ENCODE peak calls at places on chromosomes 13 and 19, in ten cellular contexts. U, X, A, Z, W, O, S, G, N and I are unnamed samples.

GRCh38 chr19:9741476-9742171 is 26.9 kb downstream of the ZNF846 start:
- DNase-seq in U (no peak), X (no peak), A (no peak), Z (peak), W (no peak), O (peak), S (no peak), G (no peak), N (no peak), I (no peak)

GRCh38 chr13:57491318-57491717 is 140.2 kb upstream of the PCDH17 start:
- DNase-seq in U (no peak), X (no peak), A (no peak), Z (no peak), W (no peak), O (no peak), S (no peak), G (no peak), N (no peak), I (no peak)

GRCh38 chr13:36839981-36840380 is 21.0 kb downstream of the RFXAP start:
- DNase-seq in U (no peak), X (peak), A (no peak), Z (no peak), W (no peak), O (no peak), S (no peak), G (no peak), N (no peak), I (no peak)

GRCh38 chr13:34469212-34469983 is 472.7 kb upstream of the NBEA start:
- DNase-seq in U (peak), X (no peak), A (no peak), Z (peak), W (no peak), O (peak), S (peak), G (peak), N (no peak), I (peak)

GRCh38 chr13:91401916-91402315 is 3.5 kb downstream of the GPC5 start:
- DNase-seq in U (no peak), X (no peak), A (no peak), Z (no peak), W (no peak), O (no peak), S (no peak), G (no peak), N (no peak), I (no peak)

GRCh38 chr13:95573226-95573625 is 20.7 kb downstream of the CLDN10 start:
- DNase-seq in U (no peak), X (no peak), A (no peak), Z (peak), W (no peak), O (no peak), S (no peak), G (peak), N (no peak), I (no peak)

GRCh38 chr13:87124785-87125074 is 546.4 kb upstream of the SLITRK5 start:
- DNase-seq in U (no peak), X (no peak), A (no peak), Z (no peak), W (no peak), O (no peak), S (no peak), G (no peak), N (no peak), I (no peak)

GRCh38 chr19:1411255-1412191 is 4.1 kb downstream of the DAZAP1 start:
- DNase-seq in U (no peak), X (no peak), A (peak), Z (no peak), W (no peak), O (peak), S (no peak), G (no peak), N (no peak), I (no peak)

GRCh38 chr19:18833849-18834643 is 2.3 kb downstream of the UPF1 start:
- DNase-seq in U (peak), X (no peak), A (no peak), Z (no peak), W (no peak), O (peak), S (no peak), G (no peak), N (no peak), I (peak)

GRCh38 chr13:24529478-24529877 is 16.9 kb upstream of the PARP4 start:
- DNase-seq in U (no peak), X (no peak), A (no peak), Z (no peak), W (no peak), O (no peak), S (no peak), G (no peak), N (no peak), I (no peak)

GRCh38 chr19:33235996-33236350 is 10.3 kb upstream of the SLC7A10 start:
- DNase-seq in U (no peak), X (no peak), A (no peak), Z (no peak), W (no peak), O (no peak), S (no peak), G (no peak), N (no peak), I (no peak)

GRCh38 chr19:15175609-15176008 is 25.2 kb downstream of the NOTCH3 start:
- DNase-seq in U (no peak), X (no peak), A (no peak), Z (no peak), W (no peak), O (no peak), S (no peak), G (no peak), N (no peak), I (no peak)

GRCh38 chr13:70798385-70798784 is 690.1 kb upstream of the KLHL1 start:
- DNase-seq in U (no peak), X (no peak), A (no peak), Z (no peak), W (no peak), O (no peak), S (no peak), G (no peak), N (no peak), I (no peak)

GRCh38 chr13:113981201-113981605 is 7.3 kb upstream of the C13orf46 start:
- DNase-seq in U (peak), X (peak), A (peak), Z (peak), W (no peak), O (peak), S (peak), G (no peak), N (no peak), I (peak)

GRCh38 chr13:113963376-113963775 is 10.5 kb downstream of the C13orf46 start:
- DNase-seq in U (no peak), X (no peak), A (no peak), Z (no peak), W (no peak), O (no peak), S (no peak), G (no peak), N (no peak), I (no peak)

GRCh38 chr13:101393140-101393539 is 23.2 kb downstream of the NALCN start:
- DNase-seq in U (no peak), X (no peak), A (no peak), Z (no peak), W (no peak), O (no peak), S (no peak), G (no peak), N (no peak), I (no peak)

GRCh38 chr13:28568286-28568685 is 73.4 kb upstream of the FLT1 start:
- DNase-seq in U (peak), X (peak), A (no peak), Z (no peak), W (no peak), O (peak), S (no peak), G (no peak), N (no peak), I (no peak)

GRCh38 chr13:82688400-82688999 is 1193.8 kb downstream of the SLITRK1 start:
- DNase-seq in U (peak), X (no peak), A (no peak), Z (peak), W (no peak), O (no peak), S (no peak), G (no peak), N (no peak), I (no peak)

GRCh38 chr13:106597759-106598395 is 29.9 kb upstream of the ARGLU1 start:
- DNase-seq in U (peak), X (peak), A (no peak), Z (no peak), W (no peak), O (no peak), S (no peak), G (no peak), N (no peak), I (no peak)

GRCh38 chr19:49387936-49388372 is at the start of gene KASH5:
- DNase-seq in U (no peak), X (peak), A (no peak), Z (no peak), W (peak), O (no peak), S (peak), G (peak), N (peak), I (peak)

GRCh38 chr13:93244141-93244917 is 17.7 kb downstream of the GPC6 start:
- DNase-seq in U (no peak), X (no peak), A (no peak), Z (peak), W (no peak), O (no peak), S (no peak), G (peak), N (no peak), I (no peak)

GRCh38 chr19:35123573-35123972 is 8.0 kb downstream of the FXYD3 start:
- DNase-seq in U (no peak), X (no peak), A (no peak), Z (peak), W (no peak), O (no peak), S (no peak), G (no peak), N (no peak), I (no peak)

GRCh38 chr19:2050991-2051770 is at the start of gene MKNK2:
- DNase-seq in U (peak), X (peak), A (peak), Z (peak), W (peak), O (peak), S (peak), G (peak), N (peak), I (peak)

GRCh38 chr19:18086590-18087138 is at the start of gene IL12RB1:
- DNase-seq in U (no peak), X (no peak), A (no peak), Z (no peak), W (no peak), O (no peak), S (no peak), G (no peak), N (peak), I (no peak)